ENCODE peak calls at places on chromosomes 7 and 10, in eight cellular contexts. F is HCT116, I is GM23338, P is GM12878, A is endothelial cell of umbilical vein, H is HepG2, U is H1, Q is K562. G is an unnamed sample.

GRCh38 chr7:26850193-26850651 is 14.2 kb downstream of the SKAP2 start:
- DNase-seq in A (no peak), I (no peak), F (no peak), U (no peak), H (no peak), Q (peak), P (no peak), G (no peak)

GRCh38 chr7:128347573-128348147 is 4.0 kb upstream of the RBM28 start:
- DNase-seq in H (peak), P (no peak), A (peak), U (peak), F (peak), I (peak), Q (peak), G (no peak)

GRCh38 chr10:110918269-110918632 is 729 bp downstream of the BBIP1 start:
- DNase-seq in A (peak), F (peak), Q (peak), U (peak), P (peak), H (peak), I (peak), G (no peak)

GRCh38 chr10:118823256-118823907 is 68.6 kb upstream of the CACUL1 start:
- DNase-seq in H (no peak), A (no peak), Q (no peak), F (no peak), I (no peak), P (no peak), U (no peak), G (no peak)

GRCh38 chr10:104260775-104261115 is 6.1 kb downstream of the GSTO1 start:
- DNase-seq in U (no peak), F (no peak), A (peak), H (no peak), Q (peak), I (no peak), P (no peak), G (no peak)

GRCh38 chr7:36128448-36129047 is 24.5 kb upstream of the EEPD1 start:
- DNase-seq in F (peak), U (peak), P (no peak), A (peak), H (peak), Q (peak), I (peak), G (no peak)

GRCh38 chr10:95505641-95506040 is 55.5 kb downstream of the SORBS1 start:
- DNase-seq in P (no peak), Q (no peak), A (no peak), U (no peak), F (no peak), I (no peak), H (no peak), G (no peak)

GRCh38 chr7:1705339-1705738 is 35.3 kb downstream of the ELFN1 start:
- DNase-seq in F (no peak), Q (no peak), P (no peak), I (no peak), U (peak), A (no peak), H (no peak), G (no peak)

GRCh38 chr10:103448751-103449150 is 3.4 kb downstream of the CALHM2 start:
- DNase-seq in U (no peak), P (no peak), Q (no peak), F (no peak), H (no peak), A (peak), I (no peak), G (no peak)

GRCh38 chr7:76220185-76221057 is 18.7 kb downstream of the SRRM3 start:
- DNase-seq in H (peak), U (peak), F (no peak), I (peak), P (no peak), Q (no peak), A (no peak), G (no peak)

DNA sequence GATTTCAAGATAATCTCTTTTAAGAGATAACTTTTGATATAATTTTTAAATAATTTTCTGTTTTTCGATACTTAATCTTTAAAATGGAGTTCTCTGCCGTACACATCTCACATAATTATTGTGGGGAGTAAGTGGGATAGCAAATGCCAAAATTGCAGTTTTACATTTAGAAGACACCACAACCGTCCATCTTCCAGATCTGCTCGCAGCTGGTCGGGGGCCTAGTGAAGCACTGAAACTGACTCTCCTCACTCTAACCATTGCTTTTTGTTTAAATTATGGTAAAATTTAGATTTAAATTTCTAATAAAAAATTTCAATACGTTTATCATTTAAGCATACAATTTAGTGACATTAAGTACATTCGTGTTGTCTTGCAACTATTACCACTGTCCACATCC is 94.2 kb downstream of the PRR15 start:
- DNase-seq in P (no peak), F (no peak), H (no peak), I (no peak), U (no peak), Q (no peak), A (no peak), G (no peak)
- H3K27ac ChIP-seq in P (no peak), F (no peak), H (no peak), I (no peak), U (no peak), Q (no peak), A (no peak), G (no peak)

GRCh38 chr10:102148275-102148674 is 3.9 kb upstream of the NOLC1 start:
- DNase-seq in A (no peak), Q (no peak), P (no peak), F (no peak), I (no peak), H (no peak), U (no peak), G (no peak)
- TF ChIP-seq POLR2AphosphoS5 in A (no peak), Q (no peak), P (no peak), F (no peak), I (no peak), H (no peak), U (no peak), G (no peak)

GRCh38 chr10:132787253-132788179 is 1.6 kb upstream of the NKX6-2 start:
- DNase-seq in Q (no peak), H (no peak), A (no peak), U (peak), I (peak), P (no peak), F (no peak), G (no peak)
- TF ChIP-seq EZH2 in Q (no peak), H (peak), A (no peak), U (peak), I (peak), P (no peak), F (no peak), G (no peak)

GRCh38 chr10:22539579-22540160 is 174.7 kb downstream of the PIP4K2A start:
- DNase-seq in U (no peak), H (no peak), A (no peak), Q (no peak), F (no peak), I (no peak), P (no peak), G (no peak)
- H3K27ac ChIP-seq in U (no peak), H (no peak), A (no peak), Q (no peak), F (no peak), I (no peak), P (no peak), G (no peak)

G was measured in SK-N-MC.